ENCODE peak calls at places on chromosomes 12 and 14, in four cellular contexts. U, J, D and H are unnamed samples.
A peak's percentile ranks its signal among the peaks of the same experiment; 100 is the strongest.

GRCh38 chr12:101287357-101287756 is 7.5 kb downstream of the UTP20 start:
- DNase-seq in J (no peak), D (no peak), U (no peak), H (no peak)

GRCh38 chr14:32043624-32044023 is 33.5 kb upstream of the ARHGAP5 start:
- DNase-seq in J (no peak), U (no peak), D (no peak), H (no peak)

GRCh38 chr12:25130741-25131188 is 64.2 kb downstream of the DNAI7 start:
- DNase-seq in U (peak; percentile 22), J (no peak), D (peak; percentile 57), H (no peak)

GRCh38 chr12:52260351-52261210 is 13.9 kb upstream of the KRT86 start:
- DNase-seq in D (no peak), J (no peak), U (no peak), H (no peak)

GRCh38 chr12:98274430-98275130 is 240.8 kb upstream of the TMPO start:
- DNase-seq in U (no peak), J (no peak), D (no peak), H (no peak)

GRCh38 chr12:44314007-44314500 is 478.2 kb downstream of the TMEM117 start:
- DNase-seq in J (no peak), D (peak; percentile 6), U (no peak), H (no peak)

GRCh38 chr12:905273-906076 is 44.0 kb downstream of the RAD52 start:
- DNase-seq in U (no peak), J (no peak), D (no peak), H (no peak)

GRCh38 chr12:28132398-28132797 is 57.9 kb upstream of the CCDC91 start:
- DNase-seq in U (no peak), J (no peak), D (no peak), H (no peak)

GRCh38 chr12:9364224-9365176 is 156.3 kb upstream of the PZP start:
- DNase-seq in D (peak; percentile 58), J (no peak), U (no peak), H (no peak)

GRCh38 chr14:52596861-52597260 is 44.2 kb downstream of the GPR137C start:
- DNase-seq in D (no peak), U (no peak), J (no peak), H (no peak)

GRCh38 chr12:60216226-60216625 is 620.4 kb downstream of the SLC16A7 start:
- DNase-seq in D (no peak), J (no peak), U (no peak), H (no peak)

GRCh38 chr14:65954915-65955314 is 531.3 kb upstream of the CCDC196 start:
- DNase-seq in J (no peak), U (no peak), D (no peak), H (no peak)

GRCh38 chr12:103930787-103931536 is 752 bp downstream of the HSP90B1 start:
- DNase-seq in U (no peak), J (peak; percentile 75), D (peak; percentile 40), H (peak; percentile 40)

GRCh38 chr12:49720214-49720613 is 13.0 kb upstream of the FMNL3 start:
- DNase-seq in J (no peak), U (no peak), D (peak; percentile 15), H (no peak)

GRCh38 chr14:65330416-65330815 is 82.1 kb upstream of the FUT8 start:
- DNase-seq in U (no peak), J (no peak), D (no peak), H (no peak)

GRCh38 chr14:101034986-101035385 is 131.5 kb upstream of the RTL1 start:
- DNase-seq in U (no peak), D (no peak), J (peak; percentile 31), H (no peak)

GRCh38 chr12:78864483-78865296 is at the start of gene SYT1:
- DNase-seq in D (peak; percentile 47), J (no peak), U (no peak), H (peak; percentile 36)

GRCh38 chr12:122336015-122336946 is 70.0 kb upstream of the VPS33A start:
- DNase-seq in D (peak; percentile 38), U (peak; percentile 10), J (no peak), H (no peak)

GRCh38 chr12:115338566-115339294 is 654.8 kb upstream of the TBX3 start:
- DNase-seq in D (no peak), J (no peak), U (no peak), H (no peak)

GRCh38 chr14:23884541-23884904 is 69.0 kb upstream of the DHRS4 start:
- DNase-seq in J (no peak), U (no peak), D (no peak), H (no peak)

DNA sequence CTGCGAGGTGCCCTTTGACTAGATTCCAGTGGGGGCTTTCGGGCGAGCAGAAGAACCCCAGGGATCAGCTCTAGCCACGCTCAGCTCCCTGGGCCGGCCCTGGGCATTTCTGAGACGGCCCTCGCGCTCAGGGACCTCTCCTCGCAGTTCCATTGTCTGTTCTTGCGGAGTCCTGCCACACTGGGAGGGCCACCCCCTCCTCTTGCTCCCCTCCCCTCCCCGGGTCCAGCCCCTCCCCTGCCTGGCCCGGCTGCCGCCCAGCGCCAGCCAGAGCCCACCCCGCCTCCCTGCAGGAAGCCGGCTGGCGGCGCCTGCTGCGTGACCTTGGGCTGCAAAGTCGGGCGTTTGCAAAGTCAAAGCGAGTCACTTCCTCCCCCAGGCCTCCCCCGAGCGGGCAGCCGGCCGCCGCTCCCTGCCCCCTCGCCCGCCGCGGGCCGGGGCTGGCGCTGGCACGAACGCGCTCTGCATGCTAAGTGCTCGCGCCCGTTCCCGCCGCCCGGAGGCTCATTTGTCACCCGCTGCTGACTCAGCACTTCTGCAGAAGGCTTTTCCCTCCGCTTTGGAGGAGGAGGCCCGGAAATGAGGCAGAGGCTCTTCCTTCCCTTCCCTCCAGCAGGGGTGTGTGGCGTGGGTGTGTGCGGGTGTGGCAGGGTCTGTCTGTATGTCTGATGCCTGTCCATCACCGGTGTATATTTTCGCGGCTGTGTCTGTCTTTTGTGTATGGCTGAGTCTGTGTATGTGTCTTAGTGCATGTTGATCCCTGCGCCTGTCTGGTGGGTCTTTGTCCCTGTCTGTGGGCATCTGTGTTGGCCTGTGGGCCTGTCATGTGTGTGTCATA is 72.0 kb downstream of the IRF2BPL start:
- DNase-seq in U (peak; percentile 82), J (peak; percentile 97), D (peak; percentile 93), H (peak; percentile 76)
- TF ChIP-seq CTCF in U (no peak), J (peak; percentile 21), D (no peak), H (no peak)

GRCh38 chr12:39617887-39618286 is 1.7 kb downstream of the ABCD2 start:
- DNase-seq in D (no peak), U (no peak), J (no peak), H (no peak)
- H3K4me3 ChIP-seq in D (no peak overlapping the region), U (no peak overlapping the region), J (no peak overlapping the region), H (no peak overlapping the region)

GRCh38 chr12:131349397-131350127 is 361.3 kb upstream of the SFSWAP start:
- DNase-seq in U (no peak), D (no peak), J (no peak), H (no peak)

GRCh38 chr12:131347345-131347714 is 363.6 kb upstream of the SFSWAP start:
- DNase-seq in U (no peak), D (no peak), J (no peak), H (no peak)

GRCh38 chr12:131346578-131347344 is 364.1 kb upstream of the SFSWAP start:
- DNase-seq in D (no peak), U (no peak), J (no peak), H (no peak)

GRCh38 chr12:131347732-131348131 is 363.2 kb upstream of the SFSWAP start:
- DNase-seq in U (no peak), D (no peak), J (no peak), H (no peak)

GRCh38 chr12:131348226-131349010 is 362.5 kb upstream of the SFSWAP start:
- DNase-seq in D (no peak), J (no peak), U (no peak), H (no peak)
- TF ChIP-seq CTCF in D (no peak), J (no peak), U (no peak), H (no peak)

GRCh38 chr14:73325063-73325462 is 87.8 kb downstream of the PAPLN start:
- DNase-seq in U (no peak), J (no peak), D (no peak), H (no peak)
- H3K4me3 ChIP-seq in U (no peak overlapping the region), J (no peak overlapping the region), D (no peak overlapping the region), H (no peak overlapping the region)